ENCODE peak calls at places on chromosomes 11 and 22, in seven cellular contexts. O is suprapubic skin; T is effector memory CD4-positive, alpha-beta T cell; W is HL-60; R is body of pancreas; E is H9; D is aorta. C is an unnamed sample.

GRCh38 chr11:73519266-73519665 is 78.6 kb downstream of the FAM168A start:
- DNase-seq in O (no peak), T (no peak), W (no peak), R (no peak), E (no peak), D (no peak), C (no peak)

GRCh38 chr11:93005239-93005638 is 35.8 kb downstream of the MTNR1B start:
- DNase-seq in O (no peak), T (no peak), W (no peak), R (no peak), E (no peak), D (no peak), C (no peak)

GRCh38 chr22:24112188-24112587 is 69.1 kb upstream of the SUSD2 start:
- DNase-seq in O (no peak), T (no peak), W (no peak), R (no peak), E (no peak), D (no peak), C (no peak)

GRCh38 chr11:83671295-83671694 is 385.1 kb upstream of the CCDC90B start:
- DNase-seq in O (no peak), T (no peak), W (no peak), R (no peak), E (no peak), D (no peak), C (no peak)

GRCh38 chr11:117022526-117022925 is 75.7 kb downstream of the SIK3 start:
- DNase-seq in O (no peak), T (no peak), W (no peak), R (no peak), E (no peak), D (no peak), C (no peak)

GRCh38 chr11:7869467-7869866 is 61.6 kb downstream of the OR10A6 start:
- DNase-seq in O (no peak), T (no peak), W (no peak), R (no peak), E (no peak), D (no peak), C (no peak)

GRCh38 chr11:86595401-86595800 is 77.0 kb downstream of the ME3 start:
- DNase-seq in O (no peak), T (no peak), W (no peak), R (no peak), E (no peak), D (no peak), C (no peak)

GRCh38 chr22:47376322-47376700 is 613.9 kb downstream of the TBC1D22A start:
- DNase-seq in O (no peak), T (no peak), W (no peak), R (no peak), E (no peak), D (no peak), C (no peak)

GRCh38 chr11:129910360-129910759 is 15.0 kb upstream of the NFRKB start:
- DNase-seq in O (no peak), T (no peak), W (no peak), R (no peak), E (peak; percentile 55), D (no peak), C (no peak)

GRCh38 chr22:22103078-22103593 is 120.5 kb upstream of the TOP3B start:
- DNase-seq in O (no peak), T (no peak), W (peak; percentile 26), R (no peak), E (peak; percentile 66), D (no peak), C (no peak)

GRCh38 chr11:41133023-41133422 is 326.4 kb downstream of the LRRC4C start:
- DNase-seq in O (no peak), T (no peak), W (no peak), R (no peak), E (no peak), D (no peak), C (no peak)

GRCh38 chr11:8740156-8740555 is 57.6 kb downstream of the RPL27A start:
- DNase-seq in O (no peak), T (no peak), W (no peak), R (no peak), E (no peak), D (no peak), C (no peak)

GRCh38 chr11:134691985-134692384 is 279.9 kb upstream of the B3GAT1 start:
- DNase-seq in O (no peak), T (no peak), W (no peak), R (no peak), E (no peak), D (no peak), C (no peak)

GRCh38 chr11:17401316-17401715 is 12.9 kb upstream of the KCNJ11 start:
- DNase-seq in O (no peak), T (no peak), W (no peak), R (no peak), E (no peak), D (no peak), C (no peak)

GRCh38 chr22:18068381-18068988 is 9.3 kb upstream of the PEX26 start:
- DNase-seq in O (no peak), T (no peak), W (no peak), R (no peak), E (no peak), D (peak; percentile 59), C (no peak)

GRCh38 chr11:78228467-78228866 is 39.7 kb downstream of the USP35 start:
- DNase-seq in O (no peak), T (no peak), W (peak; percentile 71), R (peak; percentile 26), E (peak; percentile 45), D (no peak), C (no peak)

GRCh38 chr11:105937331-105937730 is 84.7 kb downstream of the MSANTD4 start:
- DNase-seq in O (no peak), T (no peak), W (no peak), R (no peak), E (no peak), D (no peak), C (no peak)

GRCh38 chr11:115056514-115056913 is 378.2 kb downstream of the NXPE2 start:
- DNase-seq in O (no peak), T (no peak), W (no peak), R (no peak), E (no peak), D (no peak), C (no peak)

GRCh38 chr11:107259826-107260225 is 197.8 kb downstream of the CWF19L2 start:
- DNase-seq in O (no peak), T (no peak), W (peak; percentile 36), R (no peak), E (no peak), D (no peak), C (no peak)

GRCh38 chr11:107263865-107264563 is 193.6 kb downstream of the CWF19L2 start:
- DNase-seq in O (no peak), T (no peak), W (peak; percentile 19), R (no peak), E (no peak), D (no peak), C (no peak)

GRCh38 chr11:107271425-107271824 is 186.2 kb downstream of the CWF19L2 start:
- DNase-seq in O (no peak), T (no peak), W (no peak), R (no peak), E (no peak), D (no peak), C (no peak)

DNA sequence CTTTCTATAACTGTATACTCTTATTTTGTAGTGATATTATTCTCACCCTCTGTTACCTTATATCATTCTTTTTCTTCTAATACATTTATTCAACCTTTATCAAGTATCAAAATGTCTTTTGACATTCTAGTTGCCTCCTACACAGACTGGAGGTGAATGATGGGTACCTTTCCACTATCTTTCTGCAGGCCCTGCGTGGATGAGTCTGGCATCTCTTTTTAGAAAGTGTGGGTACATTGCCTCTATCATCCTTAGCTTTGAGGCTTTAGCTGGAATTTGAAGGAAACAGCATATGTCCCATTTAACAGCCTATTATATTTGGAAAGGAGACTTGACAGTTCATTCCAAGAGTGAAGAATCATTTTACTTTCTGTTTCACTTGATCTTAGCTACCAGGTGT is 192.0 kb downstream of the CWF19L2 start:
- DNase-seq in O (no peak), T (no peak), W (no peak), R (no peak), E (no peak), D (no peak), C (no peak)
- H3K27ac ChIP-seq in O (no peak overlapping the region), T (no peak overlapping the region), W (no peak overlapping the region), R (no peak overlapping the region), E (no peak overlapping the region), D (no peak overlapping the region), C (no peak overlapping the region)

DNA sequence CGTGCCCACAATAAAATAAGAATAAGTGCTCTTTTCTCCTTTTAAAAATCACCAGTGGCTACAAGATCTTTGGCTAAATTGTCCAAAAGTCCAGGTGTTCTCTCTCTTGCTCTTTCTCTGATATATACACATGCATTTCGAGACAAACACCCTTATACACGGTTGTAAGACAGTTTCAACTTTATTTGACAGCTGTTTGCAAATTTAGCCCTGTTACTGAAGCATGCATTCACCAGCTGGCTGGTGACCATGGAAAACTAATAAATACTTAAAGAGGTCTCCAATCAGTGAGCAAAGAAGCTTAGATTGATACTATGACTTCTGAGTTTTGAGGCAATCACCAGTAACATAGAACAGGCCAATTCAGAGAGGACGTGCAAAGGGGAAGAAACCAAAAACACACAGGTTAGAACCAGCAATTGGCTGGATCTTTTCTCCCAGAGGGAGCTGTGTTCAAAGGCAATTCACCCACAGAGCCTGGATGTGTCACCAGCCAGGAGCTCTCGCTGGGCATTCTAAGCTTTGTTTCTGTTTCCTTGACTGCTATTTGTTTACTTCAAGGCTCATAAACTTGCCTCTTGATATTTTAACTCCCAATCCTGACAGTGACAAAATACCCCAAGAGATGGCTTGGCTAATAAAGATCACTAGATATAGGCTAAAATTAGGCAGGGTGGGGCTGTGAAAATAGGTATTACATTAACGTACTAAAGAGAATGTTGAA is 113.5 kb upstream of the MTMR2 start:
- DNase-seq in O (no peak), T (no peak), W (no peak), R (no peak), E (no peak), D (no peak), C (no peak)
- H3K27ac ChIP-seq in O (peak overlapping the region; percentile 46), T (no peak overlapping the region), W (no peak overlapping the region), R (no peak overlapping the region), E (no peak overlapping the region), D (no peak overlapping the region), C (no peak overlapping the region)

GRCh38 chr11:123185326-123185725 is 9.7 kb downstream of the CLMP start:
- DNase-seq in O (no peak), T (no peak), W (no peak), R (no peak), E (peak; percentile 57), D (no peak), C (no peak)
- H3K27ac ChIP-seq in O (no peak overlapping the region), T (no peak overlapping the region), W (no peak overlapping the region), R (no peak overlapping the region), E (no peak overlapping the region), D (no peak overlapping the region), C (no peak overlapping the region)

GRCh38 chr11:70107756-70108155 is 29.6 kb downstream of the ANO1 start:
- DNase-seq in O (no peak), T (no peak), W (no peak), R (no peak), E (no peak), D (no peak), C (no peak)

GRCh38 chr11:70109903-70110302 is 31.8 kb downstream of the ANO1 start:
- DNase-seq in O (no peak), T (no peak), W (no peak), R (no peak), E (no peak), D (no peak), C (no peak)

GRCh38 chr11:70110538-70111055 is 32.5 kb downstream of the ANO1 start:
- DNase-seq in O (no peak), T (no peak), W (no peak), R (no peak), E (no peak), D (no peak), C (no peak)

GRCh38 chr11:70108250-70108649 is 30.1 kb downstream of the ANO1 start:
- DNase-seq in O (no peak), T (no peak), W (no peak), R (no peak), E (no peak), D (no peak), C (no peak)

GRCh38 chr11:70109006-70109405 is 30.9 kb downstream of the ANO1 start:
- DNase-seq in O (no peak), T (no peak), W (no peak), R (no peak), E (no peak), D (no peak), C (no peak)
- H3K27ac ChIP-seq in O (no peak overlapping the region), T (no peak overlapping the region), W (no peak overlapping the region), R (no peak overlapping the region), E (no peak overlapping the region), D (no peak overlapping the region), C (no peak overlapping the region)